ENCODE peak calls at places on chromosomes 7 and 10, in seven cellular contexts. One of them, this sample, is unnamed.
A peak's percentile ranks its signal among the peaks of the same experiment; 100 is the strongest.

GRCh38 chr10:119205926-119206602 is 1.3 kb upstream of the GRK5 start:
- DNase-seq in astrocyte: no peak
- DNase-seq in hypothalamus: peak; percentile 26
- DNase-seq in GM23248: no peak
- DNase-seq in activated CD4-positive, alpha-beta T cell treated with anti-CD3 and anti-CD28 coated beads, Interleukin-2, amount 50 U/mL, for 4 hours: no peak
- DNase-seq in NCI-H460: no peak
- DNase-seq in epithelial cell of proximal tubule: no peak
- DNase-seq in this sample: no peak

GRCh38 chr7:47517821-47518480 is 64.0 kb downstream of the TNS3 start:
- DNase-seq in astrocyte: no peak
- DNase-seq in activated CD4-positive, alpha-beta T cell treated with anti-CD3 and anti-CD28 coated beads, Interleukin-2, amount 50 U/mL, for 4 hours: no peak
- DNase-seq in hypothalamus: no peak
- DNase-seq in GM23248: no peak
- DNase-seq in NCI-H460: no peak
- DNase-seq in epithelial cell of proximal tubule: no peak
- DNase-seq in this sample: no peak

GRCh38 chr10:48612241-48612943 is 7.5 kb upstream of the ARHGAP22 start:
- DNase-seq in GM23248: peak; percentile 71
- DNase-seq in astrocyte: peak; percentile 57
- DNase-seq in NCI-H460: no peak
- DNase-seq in epithelial cell of proximal tubule: no peak
- DNase-seq in hypothalamus: no peak
- DNase-seq in activated CD4-positive, alpha-beta T cell treated with anti-CD3 and anti-CD28 coated beads, Interleukin-2, amount 50 U/mL, for 4 hours: no peak
- DNase-seq in this sample: peak; percentile 88

GRCh38 chr7:115015619-115016018 is 93.7 kb downstream of the MDFIC start:
- DNase-seq in epithelial cell of proximal tubule: peak; percentile 7
- DNase-seq in hypothalamus: no peak
- DNase-seq in astrocyte: peak; percentile 67
- DNase-seq in activated CD4-positive, alpha-beta T cell treated with anti-CD3 and anti-CD28 coated beads, Interleukin-2, amount 50 U/mL, for 4 hours: no peak
- DNase-seq in NCI-H460: no peak
- DNase-seq in GM23248: peak; percentile 46
- DNase-seq in this sample: peak; percentile 30

GRCh38 chr7:32033006-32033405 is 37.2 kb downstream of the PDE1C start:
- DNase-seq in hypothalamus: no peak
- DNase-seq in epithelial cell of proximal tubule: no peak
- DNase-seq in GM23248: peak; percentile 54
- DNase-seq in NCI-H460: no peak
- DNase-seq in astrocyte: peak; percentile 39
- DNase-seq in activated CD4-positive, alpha-beta T cell treated with anti-CD3 and anti-CD28 coated beads, Interleukin-2, amount 50 U/mL, for 4 hours: no peak
- DNase-seq in this sample: peak; percentile 46

GRCh38 chr10:63169063-63169462 is 35.9 kb downstream of the NRBF2 start:
- DNase-seq in epithelial cell of proximal tubule: no peak
- DNase-seq in hypothalamus: no peak
- DNase-seq in activated CD4-positive, alpha-beta T cell treated with anti-CD3 and anti-CD28 coated beads, Interleukin-2, amount 50 U/mL, for 4 hours: no peak
- DNase-seq in NCI-H460: no peak
- DNase-seq in GM23248: no peak
- DNase-seq in astrocyte: no peak
- DNase-seq in this sample: no peak

GRCh38 chr7:73429218-73429617 is 4.4 kb upstream of the FZD9 start:
- DNase-seq in GM23248: peak; percentile 33
- DNase-seq in activated CD4-positive, alpha-beta T cell treated with anti-CD3 and anti-CD28 coated beads, Interleukin-2, amount 50 U/mL, for 4 hours: no peak
- DNase-seq in epithelial cell of proximal tubule: no peak
- DNase-seq in astrocyte: peak; percentile 16
- DNase-seq in hypothalamus: no peak
- DNase-seq in NCI-H460: no peak
- DNase-seq in this sample: peak; percentile 24

GRCh38 chr10:125515571-125515970 is 167.4 kb downstream of the TEX36 start:
- DNase-seq in astrocyte: no peak
- DNase-seq in epithelial cell of proximal tubule: no peak
- DNase-seq in NCI-H460: no peak
- DNase-seq in hypothalamus: no peak
- DNase-seq in GM23248: no peak
- DNase-seq in activated CD4-positive, alpha-beta T cell treated with anti-CD3 and anti-CD28 coated beads, Interleukin-2, amount 50 U/mL, for 4 hours: no peak
- DNase-seq in this sample: no peak

GRCh38 chr10:133420579-133420978 is 3.8 kb downstream of the SPRN start:
- DNase-seq in hypothalamus: no peak
- DNase-seq in astrocyte: no peak
- DNase-seq in NCI-H460: no peak
- DNase-seq in activated CD4-positive, alpha-beta T cell treated with anti-CD3 and anti-CD28 coated beads, Interleukin-2, amount 50 U/mL, for 4 hours: no peak
- DNase-seq in GM23248: no peak
- DNase-seq in epithelial cell of proximal tubule: no peak
- DNase-seq in this sample: no peak